ENCODE peak calls at places on chromosomes 6 and 20, in six cellular contexts. A is neural progenitor cell, T is HCT116, P is SK-N-SH, L is hepatocyte, J is GM23248. Z is an unnamed sample.
A peak's percentile ranks its signal among the peaks of the same experiment; 100 is the strongest.

GRCh38 chr6:89002523-89002922 is 39.1 kb upstream of the RNGTT start:
- DNase-seq in A (no peak), T (no peak), P (no peak), L (no peak), J (no peak), Z (no peak)

GRCh38 chr20:58815448-58815847 is 35.3 kb downstream of the GNAS-AS1 start:
- DNase-seq in A (no peak), T (no peak), P (no peak), L (no peak), J (no peak), Z (no peak)

GRCh38 chr20:15561707-15562106 is 1011.5 kb downstream of the KIF16B start:
- DNase-seq in A (peak; percentile 37), T (no peak), P (peak; percentile 9), L (peak; percentile 10), J (no peak), Z (peak; percentile 35)

GRCh38 chr20:34624628-34625027 is 52.3 kb downstream of the PIGU start:
- DNase-seq in A (peak; percentile 32), T (no peak), P (no peak), L (no peak), J (no peak), Z (no peak)

GRCh38 chr6:36721369-36722140 is 23.9 kb downstream of the RAB44 start:
- DNase-seq in A (no peak), T (no peak), P (no peak), L (no peak), J (no peak), Z (no peak)

GRCh38 chr20:14415492-14415891 is 78.1 kb upstream of the FLRT3 start:
- DNase-seq in A (peak; percentile 5), T (no peak), P (no peak), L (peak; percentile 36), J (no peak), Z (no peak)

GRCh38 chr6:93453956-93454355 is 34.6 kb upstream of the EPHA7 start:
- DNase-seq in A (no peak), T (no peak), P (no peak), L (no peak), J (no peak), Z (no peak)

GRCh38 chr6:156866181-156866862 is 89.1 kb downstream of the ARID1B start:
- DNase-seq in A (no peak), T (no peak), P (no peak), L (peak; percentile 26), J (no peak), Z (no peak)

GRCh38 chr6:123276439-123277045 is 280.5 kb downstream of the CLVS2 start:
- DNase-seq in A (peak; percentile 56), T (no peak), P (no peak), L (no peak), J (no peak), Z (peak; percentile 47)

GRCh38 chr6:12987783-12988182 is 271.2 kb downstream of the PHACTR1 start:
- DNase-seq in A (no peak), T (no peak), P (no peak), L (no peak), J (no peak), Z (no peak)

GRCh38 chr6:5898563-5898962 is 108.2 kb downstream of the NRN1 start:
- DNase-seq in A (no peak), T (no peak), P (peak; percentile 20), L (no peak), J (no peak), Z (peak; percentile 45)

GRCh38 chr6:169961772-169962561 is 210.5 kb downstream of the ERMARD start:
- DNase-seq in A (peak; percentile 72), T (no peak), P (peak; percentile 32), L (peak; percentile 71), J (peak; percentile 20), Z (peak; percentile 75)

GRCh38 chr6:72418495-72418894 is 203.4 kb upstream of the KCNQ5 start:
- DNase-seq in A (peak; percentile 32), T (no peak), P (no peak), L (peak; percentile 42), J (peak; percentile 86), Z (no peak)

GRCh38 chr6:15132854-15133670 is 112.8 kb upstream of the JARID2 start:
- DNase-seq in A (no peak), T (peak; percentile 95), P (no peak), L (peak; percentile 73), J (peak; percentile 94), Z (no peak)

GRCh38 chr20:54015496-54015895 is 54.9 kb downstream of the BCAS1 start:
- DNase-seq in A (no peak), T (no peak), P (peak; percentile 24), L (no peak), J (no peak), Z (no peak)

GRCh38 chr6:83221886-83222479 is 28.8 kb downstream of the RWDD2A start:
- DNase-seq in A (peak; percentile 65), T (peak; percentile 18), P (peak; percentile 28), L (peak; percentile 72), J (peak; percentile 58), Z (peak; percentile 75)

GRCh38 chr20:38242848-38243449 is 17.6 kb downstream of the KIAA1755 start:
- DNase-seq in A (peak; percentile 17), T (peak; percentile 48), P (peak; percentile 47), L (no peak), J (no peak), Z (peak; percentile 55)

GRCh38 chr6:118784641-118785164 is 109.2 kb upstream of the ASF1A start:
- DNase-seq in A (peak; percentile 14), T (no peak), P (peak; percentile 33), L (no peak), J (no peak), Z (no peak)

GRCh38 chr6:46044876-46045617 is 29.4 kb upstream of the CLIC5 start:
- DNase-seq in A (no peak), T (peak; percentile 73), P (no peak), L (peak; percentile 70), J (peak; percentile 90), Z (no peak)

GRCh38 chr6:117346142-117346930 is 79.4 kb downstream of the ROS1 start:
- DNase-seq in A (peak; percentile 4), T (no peak), P (peak; percentile 3), L (peak; percentile 17), J (peak; percentile 58), Z (peak; percentile 64)

GRCh38 chr6:113635222-113635970 is 221.7 kb upstream of the MARCKS start:
- DNase-seq in A (no peak), T (no peak), P (no peak), L (no peak), J (peak; percentile 12), Z (no peak)

GRCh38 chr20:16246870-16247269 is 326.4 kb downstream of the KIF16B start:
- DNase-seq in A (no peak), T (no peak), P (no peak), L (no peak), J (no peak), Z (no peak)

GRCh38 chr6:111769365-111770127 is 103.7 kb downstream of the FYN start:
- DNase-seq in A (no peak), T (no peak), P (no peak), L (no peak), J (no peak), Z (no peak)

GRCh38 chr20:64237316-64237715 is 18.2 kb upstream of the PCMTD2 start:
- DNase-seq in A (no peak), T (no peak), P (no peak), L (no peak), J (no peak), Z (no peak)

GRCh38 chr6:99951016-99951805 is 42.8 kb downstream of the MCHR2 start:
- DNase-seq in A (no peak), T (no peak), P (no peak), L (no peak), J (peak; percentile 17), Z (no peak)

GRCh38 chr20:46293084-46293483 is 15.2 kb downstream of the CDH22 start:
- DNase-seq in A (peak; percentile 92), T (no peak), P (no peak), L (peak; percentile 75), J (peak; percentile 58), Z (peak; percentile 78)
- TF ChIP-seq EZH2phosphoT487 in A (no peak), T (no peak), P (no peak), L (no peak), J (no peak), Z (no peak)

DNA sequence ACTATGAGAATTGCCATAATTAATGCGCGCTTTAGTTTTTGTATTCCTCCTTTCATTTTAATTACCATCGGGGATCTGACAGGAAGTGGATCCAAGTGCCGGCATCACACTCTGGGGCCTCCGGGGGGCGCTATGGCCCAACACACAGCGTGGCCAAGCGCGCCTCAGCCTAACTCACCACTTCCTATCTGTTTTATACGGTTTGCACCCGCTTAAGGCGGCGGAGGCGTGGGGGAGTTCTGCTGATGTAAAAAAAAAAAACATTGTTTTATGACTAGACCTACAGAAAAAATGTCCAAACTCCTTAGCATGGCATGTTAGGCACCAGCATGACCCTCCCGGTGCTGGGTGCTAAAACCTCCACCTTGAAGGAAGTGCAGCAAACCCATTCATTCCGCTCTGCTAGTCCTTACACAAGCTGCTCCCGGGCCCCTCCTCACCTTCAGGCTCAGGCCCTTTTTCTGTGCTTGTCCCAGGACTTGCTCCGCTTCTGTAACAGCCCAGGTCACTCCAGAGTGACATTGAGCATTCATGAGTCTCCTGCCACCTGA is 4.5 kb upstream of the EBF4 start:
- DNase-seq in A (peak; percentile 87), T (peak; percentile 15), P (peak; percentile 76), L (peak; percentile 76), J (peak; percentile 59), Z (peak; percentile 87)
- TF ChIP-seq EZH2phosphoT487 in A (peak; percentile 32), T (no peak), P (no peak), L (no peak), J (no peak), Z (no peak)

GRCh38 chr6:139153876-139154275 is 19.0 kb downstream of the HECA start:
- DNase-seq in A (no peak), T (no peak), P (no peak), L (no peak), J (peak; percentile 75), Z (no peak)
- TF ChIP-seq EZH2phosphoT487 in A (no peak), T (no peak), P (no peak), L (no peak), J (no peak), Z (no peak)

GRCh38 chr6:115613488-115613887 is 447.2 kb downstream of the FRK start:
- DNase-seq in A (no peak), T (no peak), P (no peak), L (no peak), J (peak; percentile 88), Z (no peak)
- TF ChIP-seq EZH2phosphoT487 in A (no peak), T (no peak), P (no peak), L (no peak), J (peak; percentile 82), Z (no peak)

GRCh38 chr20:51928931-51929330 is 126.6 kb upstream of the SALL4 start:
- DNase-seq in A (no peak), T (no peak), P (no peak), L (no peak), J (peak; percentile 14), Z (no peak)

GRCh38 chr20:51931321-51931720 is 129.0 kb upstream of the SALL4 start:
- DNase-seq in A (peak; percentile 40), T (no peak), P (no peak), L (peak; percentile 35), J (no peak), Z (no peak)

GRCh38 chr20:51934301-51935002 is 132.1 kb upstream of the SALL4 start:
- DNase-seq in A (no peak), T (no peak), P (no peak), L (peak; percentile 36), J (peak; percentile 6), Z (no peak)

GRCh38 chr20:51926670-51927305 is 124.5 kb upstream of the SALL4 start:
- DNase-seq in A (no peak), T (no peak), P (no peak), L (no peak), J (no peak), Z (no peak)

DNA sequence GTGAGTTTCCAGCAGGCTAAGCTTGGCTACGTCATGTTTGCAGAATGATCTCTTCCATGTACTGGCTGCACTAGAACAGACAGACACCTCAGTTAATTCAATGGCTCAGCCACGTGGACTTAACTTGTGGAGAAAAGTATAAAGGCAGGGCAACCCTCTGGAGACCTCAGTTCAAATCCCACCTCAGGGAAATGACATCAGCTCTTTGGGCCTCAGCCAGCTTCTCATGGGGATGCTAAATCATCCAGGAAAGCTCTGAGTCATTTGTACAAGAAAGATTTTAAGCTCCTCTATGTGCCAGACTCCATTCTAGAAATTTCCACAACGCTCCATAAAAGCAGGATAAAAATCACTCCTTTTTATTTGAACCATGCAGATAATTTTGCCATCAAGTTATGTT is 128.5 kb upstream of the SALL4 start:
- DNase-seq in A (no peak), T (peak; percentile 6), P (no peak), L (peak; percentile 68), J (peak; percentile 77), Z (no peak)
- TF ChIP-seq EZH2phosphoT487 in A (no peak), T (no peak), P (no peak), L (no peak), J (no peak), Z (no peak)

Z was measured in GM23338.